ENCODE peak calls at places on chromosomes 4 and X, in four cellular contexts. E is CD8-positive, alpha-beta memory T cell; T is OCI-LY7; D is lung. P is an unnamed sample.

GRCh38 chrX:154526901-154527675 is 11.1 kb upstream of the FAM3A start:
- DNase-seq in E (peak; percentile 14), T (peak; percentile 80), D (peak; percentile 76), P (peak; percentile 80)

GRCh38 chrX:7586126-7586525 is 256.8 kb upstream of the VCX start:
- DNase-seq in E (no peak), T (peak; percentile 35), D (no peak), P (no peak)

GRCh38 chrX:129632443-129632842 is 22.3 kb downstream of the APLN start:
- DNase-seq in E (no peak), T (no peak), D (no peak), P (no peak)

GRCh38 chr4:82739292-82740190 is 59.1 kb downstream of the SCD5 start:
- DNase-seq in E (peak; percentile 7), T (peak; percentile 71), D (peak; percentile 74), P (peak; percentile 51)

GRCh38 chrX:95332530-95332929 is 1352.1 kb upstream of the DIAPH2 start:
- DNase-seq in E (no peak), T (no peak), D (no peak), P (peak; percentile 21)

GRCh38 chr4:53576676-53577372 is 14.5 kb downstream of the LNX1 start:
- DNase-seq in E (no peak), T (no peak), D (no peak), P (no peak)

GRCh38 chrX:87299563-87300160 is 217.9 kb upstream of the KLHL4 start:
- DNase-seq in E (no peak), T (peak; percentile 16), D (no peak), P (no peak)

GRCh38 chr4:175290401-175290800 is 372.2 kb downstream of the ADAM29 start:
- DNase-seq in E (no peak), T (no peak), D (no peak), P (no peak)

GRCh38 chr4:47830263-47831025 is 7.4 kb downstream of the CORIN start:
- DNase-seq in E (no peak), T (no peak), D (no peak), P (no peak)

GRCh38 chr4:105145913-105146285 is 777 bp upstream of the TET2 start:
- DNase-seq in E (peak; percentile 41), T (no peak), D (peak; percentile 33), P (peak; percentile 65)

GRCh38 chr4:23819041-23819511 is 70.8 kb downstream of the PPARGC1A start:
- DNase-seq in E (no peak), T (no peak), D (peak; percentile 38), P (peak; percentile 68)

GRCh38 chr4:183554878-183555585 is 50.2 kb downstream of the ING2 start:
- DNase-seq in E (no peak), T (no peak), D (peak; percentile 52), P (no peak)

GRCh38 chrX:106139048-106139447 is 29.1 kb upstream of the PWWP3B start:
- DNase-seq in E (no peak), T (no peak), D (no peak), P (no peak)

GRCh38 chr4:106585920-106586349 is 217.4 kb upstream of the GIMD1 start:
- DNase-seq in E (no peak), T (no peak), D (no peak), P (no peak)

GRCh38 chr4:101597204-101597603 is 193.3 kb upstream of the BANK1 start:
- DNase-seq in E (peak; percentile 25), T (peak; percentile 9), D (no peak), P (no peak)

GRCh38 chr4:113576947-113577678 is 184.4 kb downstream of the CAMK2D start:
- DNase-seq in E (no peak), T (no peak), D (no peak), P (no peak)

GRCh38 chr4:70505152-70505748 is 13.1 kb upstream of the AMTN start:
- DNase-seq in E (peak; percentile 11), T (peak; percentile 59), D (peak; percentile 51), P (peak; percentile 66)

GRCh38 chr4:16777726-16778125 is 120.7 kb downstream of the LDB2 start:
- DNase-seq in E (no peak), T (no peak), D (no peak), P (no peak)

GRCh38 chr4:105014242-105015031 is 132.2 kb upstream of the TET2 start:
- DNase-seq in E (no peak), T (no peak), D (no peak), P (no peak)

GRCh38 chr4:14465057-14465456 is 537.2 kb upstream of the CPEB2 start:
- DNase-seq in E (no peak), T (no peak), D (no peak), P (no peak)

GRCh38 chrX:40415675-40416074 is 165.1 kb upstream of the ATP6AP2 start:
- DNase-seq in E (no peak), T (no peak), D (no peak), P (no peak)

GRCh38 chrX:2650865-2651264 is 40.2 kb upstream of the CD99 start:
- DNase-seq in E (no peak), T (no peak), D (no peak), P (no peak)

GRCh38 chr4:184959309-184959708 is 59.0 kb upstream of the HELT start:
- DNase-seq in E (no peak), T (no peak), D (no peak), P (no peak)

GRCh38 chrX:18855919-18856644 is 127.8 kb downstream of the PHKA2 start:
- DNase-seq in E (no peak), T (no peak), D (no peak), P (no peak)

GRCh38 chr4:3305610-3306371 is 13.0 kb downstream of the RGS12 start:
- DNase-seq in E (peak; percentile 34), T (peak; percentile 59), D (no peak), P (no peak)

GRCh38 chr4:39335566-39335965 is 30.6 kb downstream of the RFC1 start:
- DNase-seq in E (no peak), T (no peak), D (no peak), P (no peak)

GRCh38 chrX:119236599-119237525 is 777 bp downstream of the PGRMC1 start:
- DNase-seq in E (no peak), T (peak; percentile 22), D (no peak), P (peak; percentile 18)

GRCh38 chr4:84995386-84995785 is 28.9 kb upstream of the WDFY3 start:
- DNase-seq in E (no peak), T (no peak), D (no peak), P (no peak)

GRCh38 chr4:13989496-13989895 is 362.0 kb upstream of the BOD1L1 start:
- DNase-seq in E (no peak), T (no peak), D (no peak), P (no peak)

GRCh38 chrX:73215263-73215662 is 612 bp upstream of the NAP1L2 start:
- DNase-seq in E (peak; percentile 12), T (no peak), D (no peak), P (no peak)

GRCh38 chr4:81715335-81715734 is 243.6 kb upstream of the RASGEF1B start:
- DNase-seq in E (no peak), T (no peak), D (no peak), P (no peak)

GRCh38 chr4:54526560-54526959 is 131.2 kb upstream of the KIT start:
- DNase-seq in E (no peak), T (no peak), D (no peak), P (no peak)

GRCh38 chrX:16699389-16699788 is 13.1 kb downstream of the CTPS2 start:
- DNase-seq in E (no peak), T (no peak), D (no peak), P (no peak)

GRCh38 chrX:16700734-16701133 is 11.7 kb downstream of the CTPS2 start:
- DNase-seq in E (no peak), T (no peak), D (no peak), P (no peak)

GRCh38 chrX:16696956-16697355 is 15.5 kb downstream of the CTPS2 start:
- DNase-seq in E (no peak), T (no peak), D (no peak), P (no peak)

GRCh38 chrX:16708016-16708415 is 4.5 kb downstream of the CTPS2 start:
- DNase-seq in E (no peak), T (no peak), D (no peak), P (no peak)

DNA sequence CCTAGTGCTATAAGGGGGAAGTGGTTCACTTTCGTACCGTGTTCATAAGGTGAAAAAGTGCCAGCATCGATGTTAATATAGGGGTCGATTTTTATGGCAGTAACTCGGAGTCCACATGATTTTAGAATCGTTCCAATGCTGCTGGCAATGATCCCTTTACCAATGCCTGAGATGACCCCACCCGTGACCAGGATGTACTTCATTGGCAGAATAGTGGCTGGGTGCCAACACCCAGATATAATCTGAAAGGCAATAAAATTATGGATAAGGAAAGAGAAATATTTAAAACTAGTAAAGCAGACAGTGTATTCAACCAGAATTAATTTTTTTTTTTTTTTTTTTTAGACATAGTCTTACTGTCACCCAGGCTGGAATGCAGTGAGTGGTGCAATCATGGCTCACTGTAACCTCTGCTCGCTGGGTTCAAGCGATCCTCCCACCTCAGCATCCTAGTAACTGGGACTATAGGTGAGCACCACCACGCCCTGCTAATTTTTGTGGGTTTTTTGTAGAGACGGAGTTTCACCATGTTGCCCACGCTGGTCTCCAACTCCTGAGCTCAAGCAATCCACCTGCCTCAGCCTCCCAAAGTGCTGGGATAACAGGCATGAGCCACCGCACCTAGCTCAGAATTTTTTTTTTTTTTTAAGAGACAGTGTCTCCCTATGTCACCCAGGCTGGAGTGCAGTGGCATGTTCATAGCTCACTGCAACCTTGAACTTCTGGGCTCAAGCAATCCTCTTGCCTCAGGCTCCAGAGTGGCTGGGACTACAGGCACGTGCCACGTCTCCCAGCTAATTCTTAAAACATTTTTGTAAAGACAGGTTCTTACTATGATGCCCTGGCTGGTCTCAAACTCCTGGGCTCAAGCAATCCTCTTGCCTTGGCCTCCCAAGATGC is 9.5 kb downstream of the CTPS2 start:
- DNase-seq in E (no peak), T (no peak), D (no peak), P (no peak)
- H3K4me1 ChIP-seq in E (no peaks in the 10 kb centered on the region), T (peaks cover 24% of the 10 kb centered on the region), D (no peaks in the 10 kb centered on the region), P (no peaks in the 10 kb centered on the region)

DNA sequence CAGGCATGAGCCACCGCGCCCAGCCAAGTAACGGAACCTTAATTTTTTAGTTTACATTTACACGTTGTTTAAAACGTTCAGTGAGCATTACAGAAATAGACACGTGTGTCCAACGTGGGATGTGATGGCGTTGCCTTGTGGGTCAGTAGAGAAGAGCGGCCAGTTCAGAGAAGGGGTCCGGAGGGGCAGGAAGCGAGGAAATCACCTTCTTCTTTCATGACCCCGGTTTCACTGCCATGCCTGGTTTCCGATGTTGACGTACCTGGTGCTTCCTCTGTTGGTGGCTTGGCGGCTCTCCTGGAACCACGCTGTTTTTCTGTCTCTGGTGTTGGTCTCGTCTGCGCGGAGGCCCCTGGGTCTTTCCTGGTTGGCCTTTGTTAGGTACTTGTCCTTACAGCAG is 42.8 kb downstream of the PCGF3 start:
- DNase-seq in E (no peak), T (no peak), D (no peak), P (no peak)
- H3K4me1 ChIP-seq in E (no peaks in the 10 kb centered on the region), T (no peaks in the 10 kb centered on the region), D (no peaks in the 10 kb centered on the region), P (no peaks in the 10 kb centered on the region)

GRCh38 chrX:10115082-10115481 is 41.7 kb upstream of the CLCN4 start:
- DNase-seq in E (no peak), T (no peak), D (no peak), P (no peak)
- H3K4me1 ChIP-seq in E (peaks cover 33% of the 10 kb centered on the region), T (peaks cover 94% of the 10 kb centered on the region), D (peaks cover 4% of the 10 kb centered on the region), P (peaks cover 2% of the 10 kb centered on the region)

DNA sequence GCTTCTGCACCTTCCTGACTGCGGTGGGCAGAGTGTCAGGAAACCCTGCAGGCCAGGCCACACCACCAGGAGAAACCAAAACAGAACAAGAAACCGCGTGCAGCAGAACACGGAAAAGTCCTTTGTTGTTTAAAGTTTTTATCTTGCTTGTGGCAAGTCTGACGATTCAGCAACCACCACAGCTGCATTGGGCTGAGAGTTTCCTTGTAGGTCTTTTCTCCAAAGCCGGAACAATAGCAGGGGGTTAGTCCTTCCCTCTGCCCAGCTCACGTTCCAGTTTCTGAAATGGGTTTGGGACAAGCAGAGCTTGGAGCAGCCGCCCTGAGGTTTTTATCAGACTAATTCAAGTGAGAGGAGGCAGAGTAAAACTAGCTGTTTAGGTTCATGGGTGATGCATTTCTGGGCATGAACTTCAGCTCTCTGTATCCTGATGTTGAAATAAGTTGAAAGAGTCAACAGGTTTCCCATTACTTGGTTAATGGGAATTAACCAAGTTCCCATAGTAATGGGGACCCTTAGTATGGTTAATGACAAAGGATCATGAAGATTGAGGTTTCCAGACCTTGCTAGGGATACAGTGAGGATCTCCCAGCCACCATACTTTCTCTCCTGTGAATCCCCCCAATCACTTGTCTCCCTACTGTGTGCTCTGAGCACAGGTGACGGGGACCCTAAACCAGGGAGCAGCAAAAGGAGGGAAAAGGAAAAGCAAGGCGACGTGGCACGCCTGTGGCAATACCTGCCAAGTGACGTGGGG is 217.0 kb downstream of the PTTG2 start:
- DNase-seq in E (peak; percentile 58), T (no peak), D (peak; percentile 31), P (peak; percentile 59)
- H3K4me1 ChIP-seq in E (peaks cover 22% of the 10 kb centered on the region), T (no peaks in the 10 kb centered on the region), D (peaks cover 2% of the 10 kb centered on the region), P (no peaks in the 10 kb centered on the region)